ENCODE peak calls at places on chromosomes 7 and 10, in eight cellular contexts. J is uterus; Y is HEK293T; M is lung; Q is right cardiac atrium; H is stimulated activated CD4-positive, alpha-beta T cell treated with anti-CD3 and anti-CD28 coated beads, Interleukin-2, amount 100 ng/mL, for 48 hours; S is GM23248; K is RPMI8226. V is an unnamed sample.
A peak's percentile ranks its signal among the peaks of the same experiment; 100 is the strongest.

GRCh38 chr10:111113961-111114830 is 37.4 kb downstream of the ADRA2A start:
- DNase-seq in J (no peak), Y (no peak), M (no peak), Q (no peak), H (no peak), S (peak; percentile 89), K (no peak), V (no peak)

GRCh38 chr10:67280405-67280804 is 354.6 kb downstream of the LRRTM3 start:
- DNase-seq in J (no peak), Y (no peak), M (no peak), Q (no peak), H (no peak), S (no peak), K (no peak), V (no peak)

GRCh38 chr10:103855424-103855823 is at the start of gene SH3PXD2A:
- DNase-seq in J (no peak), Y (peak; percentile 73), M (no peak), Q (peak; percentile 87), H (no peak), S (peak; percentile 64), K (peak; percentile 26), V (peak; percentile 63)

GRCh38 chr10:61628875-61629513 is 33.7 kb upstream of the CABCOCO1 start:
- DNase-seq in J (peak; percentile 31), Y (no peak), M (no peak), Q (no peak), H (no peak), S (peak; percentile 94), K (no peak), V (peak; percentile 6)

GRCh38 chr7:107946881-107947280 is 55.9 kb downstream of the DLD start:
- DNase-seq in J (no peak), Y (no peak), M (no peak), Q (no peak), H (no peak), S (peak; percentile 56), K (no peak), V (no peak)

GRCh38 chr7:155566011-155566836 is 19.9 kb upstream of the CNPY1 start:
- DNase-seq in J (no peak), Y (no peak), M (no peak), Q (peak; percentile 46), H (no peak), S (no peak), K (no peak), V (no peak)

GRCh38 chr7:29285451-29285807 is 90.9 kb downstream of the CHN2 start:
- DNase-seq in J (no peak), Y (no peak), M (no peak), Q (no peak), H (peak; percentile 19), S (peak; percentile 88), K (peak; percentile 59), V (peak; percentile 96)

GRCh38 chr10:119650692-119651513 is at the start of gene BAG3:
- DNase-seq in J (peak; percentile 97), Y (peak; percentile 92), M (peak; percentile 92), Q (peak; percentile 98), H (peak; percentile 74), S (peak; percentile 99), K (peak; percentile 81), V (peak; percentile 87)

GRCh38 chr7:45417735-45418134 is 156.4 kb upstream of the ADCY1 start:
- DNase-seq in J (no peak), Y (no peak), M (no peak), Q (no peak), H (no peak), S (no peak), K (no peak), V (no peak)

GRCh38 chr7:2355079-2356008 is 717 bp downstream of the EIF3B start:
- DNase-seq in J (no peak), Y (no peak), M (peak; percentile 44), Q (peak; percentile 73), H (no peak), S (peak; percentile 52), K (peak; percentile 34), V (peak; percentile 51)

GRCh38 chr10:50310560-50311174 is 59.4 kb upstream of the ASAH2 start:
- DNase-seq in J (no peak), Y (peak; percentile 54), M (no peak), Q (no peak), H (peak; percentile 15), S (no peak), K (peak; percentile 18), V (peak; percentile 17)

GRCh38 chr7:111012799-111013675 is 77.9 kb upstream of the LRRN3 start:
- DNase-seq in J (no peak), Y (no peak), M (peak; percentile 32), Q (no peak), H (no peak), S (no peak), K (no peak), V (no peak)

GRCh38 chr7:94400643-94401042 is 5.9 kb downstream of the COL1A2 start:
- DNase-seq in J (no peak), Y (no peak), M (no peak), Q (no peak), H (no peak), S (peak; percentile 75), K (no peak), V (peak; percentile 62)

GRCh38 chr7:39688611-39689485 is 65.5 kb downstream of the RALA start:
- DNase-seq in J (no peak), Y (no peak), M (no peak), Q (no peak), H (no peak), S (peak; percentile 63), K (no peak), V (no peak)

GRCh38 chr7:22779697-22780096 is 43.0 kb downstream of the TOMM7 start:
- DNase-seq in J (no peak), Y (no peak), M (no peak), Q (no peak), H (no peak), S (peak; percentile 8), K (no peak), V (no peak)

GRCh38 chr7:106010866-106011265 is 47.8 kb downstream of the CDHR3 start:
- DNase-seq in J (no peak), Y (no peak), M (no peak), Q (no peak), H (no peak), S (no peak), K (no peak), V (no peak)

V was measured in NCI-H69.